ENCODE peak calls at places on chromosomes 2 and 18, in four cellular contexts. One of them, this sample, is unnamed.
A peak's percentile ranks its signal among the peaks of the same experiment; 100 is the strongest.

GRCh38 chr18:69585696-69586095 is 185.0 kb downstream of the DOK6 start:
- DNase-seq in neuronal stem cell: no peak
- DNase-seq in endothelial cell of umbilical vein: no peak
- DNase-seq in PC-9: no peak
- DNase-seq in this sample: no peak

GRCh38 chr2:118667366-118667765 is 180.1 kb downstream of the EN1 start:
- DNase-seq in neuronal stem cell: no peak
- DNase-seq in endothelial cell of umbilical vein: no peak
- DNase-seq in PC-9: no peak
- DNase-seq in this sample: peak; percentile 54

GRCh38 chr2:238171575-238172187 is 12.9 kb downstream of the ERFE start:
- DNase-seq in neuronal stem cell: no peak
- DNase-seq in endothelial cell of umbilical vein: no peak
- DNase-seq in PC-9: no peak
- DNase-seq in this sample: no peak

GRCh38 chr18:30632058-30632718 is 410.4 kb downstream of the DSC3 start:
- DNase-seq in neuronal stem cell: no peak
- DNase-seq in endothelial cell of umbilical vein: no peak
- DNase-seq in PC-9: no peak
- DNase-seq in this sample: no peak

GRCh38 chr2:161077367-161078210 is 82.6 kb upstream of the TANK start:
- DNase-seq in neuronal stem cell: no peak
- DNase-seq in endothelial cell of umbilical vein: peak; percentile 99
- DNase-seq in PC-9: no peak
- DNase-seq in this sample: peak; percentile 82

GRCh38 chr2:16077601-16078000 is 137.3 kb downstream of the MYCN start:
- DNase-seq in neuronal stem cell: no peak
- DNase-seq in endothelial cell of umbilical vein: no peak
- DNase-seq in PC-9: no peak
- DNase-seq in this sample: no peak

GRCh38 chr2:105607920-105608504 is 136.7 kb upstream of the NCK2 start:
- DNase-seq in neuronal stem cell: no peak
- DNase-seq in endothelial cell of umbilical vein: no peak
- DNase-seq in PC-9: no peak
- DNase-seq in this sample: no peak

GRCh38 chr2:201007584-201007998 is 44.1 kb upstream of the ORC2 start:
- DNase-seq in neuronal stem cell: no peak
- DNase-seq in endothelial cell of umbilical vein: no peak
- DNase-seq in PC-9: peak; percentile 16
- DNase-seq in this sample: no peak

GRCh38 chr2:99183025-99183424 is 2.0 kb downstream of the MRPL30 start:
- DNase-seq in neuronal stem cell: no peak
- DNase-seq in endothelial cell of umbilical vein: no peak
- DNase-seq in PC-9: peak; percentile 19
- DNase-seq in this sample: no peak

GRCh38 chr2:179218848-179219594 is 45.6 kb downstream of the SESTD1 start:
- DNase-seq in neuronal stem cell: peak; percentile 53
- DNase-seq in endothelial cell of umbilical vein: peak; percentile 90
- DNase-seq in PC-9: peak; percentile 71
- DNase-seq in this sample: peak; percentile 84

GRCh38 chr2:235566931-235567495 is 73.2 kb downstream of the AGAP1 start:
- DNase-seq in neuronal stem cell: no peak
- DNase-seq in endothelial cell of umbilical vein: no peak
- DNase-seq in PC-9: no peak
- DNase-seq in this sample: no peak

GRCh38 chr2:10691521-10691920 is 1.7 kb upstream of the NOL10 start:
- DNase-seq in neuronal stem cell: no peak
- DNase-seq in endothelial cell of umbilical vein: no peak
- DNase-seq in PC-9: no peak
- DNase-seq in this sample: no peak

GRCh38 chr2:9618410-9618809 is 12.4 kb downstream of the YWHAQ start:
- DNase-seq in neuronal stem cell: no peak
- DNase-seq in endothelial cell of umbilical vein: no peak
- DNase-seq in PC-9: no peak
- DNase-seq in this sample: no peak

GRCh38 chr2:174181368-174181767 is 67.0 kb downstream of the OLA1 start:
- DNase-seq in neuronal stem cell: no peak
- DNase-seq in endothelial cell of umbilical vein: no peak
- DNase-seq in PC-9: no peak
- DNase-seq in this sample: no peak

GRCh38 chr2:42071762-42072161 is 23.9 kb downstream of the PKDCC start:
- DNase-seq in neuronal stem cell: no peak
- DNase-seq in endothelial cell of umbilical vein: no peak
- DNase-seq in PC-9: no peak
- DNase-seq in this sample: no peak

GRCh38 chr2:230599854-230600253 is 112.8 kb upstream of the CAB39 start:
- DNase-seq in neuronal stem cell: no peak
- DNase-seq in endothelial cell of umbilical vein: no peak
- DNase-seq in PC-9: no peak
- DNase-seq in this sample: no peak

GRCh38 chr2:33121416-33121815 is 174.7 kb downstream of the LTBP1 start:
- DNase-seq in neuronal stem cell: no peak
- DNase-seq in endothelial cell of umbilical vein: no peak
- DNase-seq in PC-9: no peak
- DNase-seq in this sample: no peak

GRCh38 chr2:174035981-174036742 is 71.0 kb upstream of the SP3 start:
- DNase-seq in neuronal stem cell: no peak
- DNase-seq in endothelial cell of umbilical vein: peak; percentile 79
- DNase-seq in PC-9: peak; percentile 30
- DNase-seq in this sample: peak; percentile 92

GRCh38 chr2:106098081-106098480 is 96.0 kb downstream of the UXS1 start:
- DNase-seq in neuronal stem cell: no peak
- DNase-seq in endothelial cell of umbilical vein: peak; percentile 11
- DNase-seq in PC-9: no peak
- DNase-seq in this sample: peak; percentile 3

GRCh38 chr2:59112258-59112657 is 871.1 kb upstream of the FANCL start:
- DNase-seq in neuronal stem cell: no peak
- DNase-seq in endothelial cell of umbilical vein: no peak
- DNase-seq in PC-9: no peak
- DNase-seq in this sample: no peak

GRCh38 chr2:191789791-191790190 is 57.1 kb downstream of the CAVIN2 start:
- DNase-seq in neuronal stem cell: no peak
- DNase-seq in endothelial cell of umbilical vein: no peak
- DNase-seq in PC-9: no peak
- DNase-seq in this sample: no peak

GRCh38 chr2:239246723-239247122 is 154.1 kb downstream of the HDAC4 start:
- DNase-seq in neuronal stem cell: no peak
- DNase-seq in endothelial cell of umbilical vein: peak; percentile 6
- DNase-seq in PC-9: peak; percentile 75
- DNase-seq in this sample: no peak

GRCh38 chr2:12109363-12110017 is 363.1 kb downstream of the LPIN1 start:
- DNase-seq in neuronal stem cell: no peak
- DNase-seq in endothelial cell of umbilical vein: no peak
- DNase-seq in PC-9: no peak
- DNase-seq in this sample: no peak

GRCh38 chr18:47999801-48000248 is 69.4 kb upstream of the SMAD2 start:
- DNase-seq in neuronal stem cell: no peak
- DNase-seq in endothelial cell of umbilical vein: no peak
- DNase-seq in PC-9: no peak
- DNase-seq in this sample: no peak

GRCh38 chr2:231661422-231662027 is 46.8 kb upstream of the PTMA start:
- DNase-seq in neuronal stem cell: no peak
- DNase-seq in endothelial cell of umbilical vein: no peak
- DNase-seq in PC-9: no peak
- DNase-seq in this sample: no peak

GRCh38 chr2:88159955-88160415 is 10.2 kb upstream of the THNSL2 start:
- DNase-seq in neuronal stem cell: peak; percentile 51
- DNase-seq in endothelial cell of umbilical vein: peak; percentile 49
- DNase-seq in PC-9: peak; percentile 45
- DNase-seq in this sample: peak; percentile 82
- H2AFZ ChIP-seq in neuronal stem cell: no peak overlapping the region
- H2AFZ ChIP-seq in endothelial cell of umbilical vein: no peak overlapping the region
- H2AFZ ChIP-seq in PC-9: no peak overlapping the region
- H2AFZ ChIP-seq in this sample: peak overlapping the region; percentile 46

GRCh38 chr18:23133860-23134779 is 1.2 kb upstream of the CABLES1 start:
- DNase-seq in neuronal stem cell: no peak
- DNase-seq in endothelial cell of umbilical vein: no peak
- DNase-seq in PC-9: peak; percentile 71
- DNase-seq in this sample: no peak

GRCh38 chr18:23131693-23132319 is 3.5 kb upstream of the CABLES1 start:
- DNase-seq in neuronal stem cell: peak; percentile 74
- DNase-seq in endothelial cell of umbilical vein: peak; percentile 81
- DNase-seq in PC-9: no peak
- DNase-seq in this sample: peak; percentile 83

GRCh38 chr18:23127145-23127544 is 8.1 kb upstream of the CABLES1 start:
- DNase-seq in neuronal stem cell: no peak
- DNase-seq in endothelial cell of umbilical vein: no peak
- DNase-seq in PC-9: no peak
- DNase-seq in this sample: peak; percentile 31

GRCh38 chr18:23126352-23127056 is 8.8 kb upstream of the CABLES1 start:
- DNase-seq in neuronal stem cell: no peak
- DNase-seq in endothelial cell of umbilical vein: no peak
- DNase-seq in PC-9: no peak
- DNase-seq in this sample: peak; percentile 72

GRCh38 chr18:23129355-23130002 is 5.8 kb upstream of the CABLES1 start:
- DNase-seq in neuronal stem cell: no peak
- DNase-seq in endothelial cell of umbilical vein: no peak
- DNase-seq in PC-9: no peak
- DNase-seq in this sample: no peak
- H2AFZ ChIP-seq in neuronal stem cell: no peak overlapping the region
- H2AFZ ChIP-seq in endothelial cell of umbilical vein: peak overlapping the region; percentile 47
- H2AFZ ChIP-seq in PC-9: no peak overlapping the region
- H2AFZ ChIP-seq in this sample: no peak overlapping the region

DNA sequence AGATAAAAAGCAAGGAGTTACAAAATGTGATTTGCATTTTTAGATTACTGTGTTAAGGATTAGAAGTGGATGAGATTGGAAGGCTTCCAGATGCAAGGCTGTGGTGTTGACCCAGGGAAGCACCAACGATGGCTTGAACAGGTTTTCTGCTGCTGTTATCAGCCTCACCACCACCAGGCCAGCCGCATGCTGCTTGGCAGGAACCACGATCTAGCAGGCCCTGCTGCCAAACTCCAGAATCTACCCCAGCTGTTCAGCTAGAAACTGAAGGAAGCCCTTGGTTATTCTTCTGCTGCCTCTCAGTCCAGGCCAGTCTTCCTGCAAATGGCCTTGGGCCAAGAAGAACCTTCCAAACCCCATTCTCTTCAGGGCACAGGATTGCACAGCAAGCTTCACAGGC is 133.9 kb downstream of the MTCL1 start:
- DNase-seq in neuronal stem cell: no peak
- DNase-seq in endothelial cell of umbilical vein: peak; percentile 6
- DNase-seq in PC-9: no peak
- DNase-seq in this sample: no peak
- H2AFZ ChIP-seq in neuronal stem cell: no peak overlapping the region
- H2AFZ ChIP-seq in endothelial cell of umbilical vein: no peak overlapping the region
- H2AFZ ChIP-seq in PC-9: no peak overlapping the region
- H2AFZ ChIP-seq in this sample: no peak overlapping the region

GRCh38 chr2:178190938-178191910 is 3.1 kb upstream of the OSBPL6 start:
- DNase-seq in neuronal stem cell: no peak
- DNase-seq in endothelial cell of umbilical vein: no peak
- DNase-seq in PC-9: no peak
- DNase-seq in this sample: peak; percentile 19
- H2AFZ ChIP-seq in neuronal stem cell: no peak overlapping the region
- H2AFZ ChIP-seq in endothelial cell of umbilical vein: no peak overlapping the region
- H2AFZ ChIP-seq in PC-9: no peak overlapping the region
- H2AFZ ChIP-seq in this sample: no peak overlapping the region

GRCh38 chr2:227471924-227472264 is at the start of gene AGFG1:
- DNase-seq in neuronal stem cell: peak; percentile 77
- DNase-seq in endothelial cell of umbilical vein: peak; percentile 85
- DNase-seq in PC-9: peak; percentile 87
- DNase-seq in this sample: peak; percentile 79
- H2AFZ ChIP-seq in neuronal stem cell: peak within 1 kb of the TSS; percentile 87
- H2AFZ ChIP-seq in endothelial cell of umbilical vein: peak within 1 kb of the TSS; percentile 68
- H2AFZ ChIP-seq in PC-9: no peak within 1 kb of the TSS
- H2AFZ ChIP-seq in this sample: peak within 1 kb of the TSS; percentile 64

DNA sequence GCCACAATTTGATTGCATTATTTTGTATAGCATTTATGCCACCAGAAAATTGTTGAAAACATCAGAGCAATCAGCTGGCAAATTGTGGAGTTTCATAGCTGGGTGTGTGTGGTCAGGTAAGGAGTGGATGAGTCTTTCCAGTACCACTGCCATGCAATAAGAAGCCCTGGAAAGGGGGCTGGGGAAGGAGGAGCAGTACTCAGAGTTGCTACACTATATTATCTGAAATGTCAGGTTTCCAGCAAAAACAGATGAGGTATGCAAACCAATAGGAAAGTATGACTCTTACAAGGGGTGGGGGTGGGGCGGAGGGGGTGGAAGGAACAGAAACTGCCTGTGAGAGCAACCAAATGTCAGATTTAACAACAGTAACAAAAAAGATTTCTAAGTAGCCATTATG is 112.2 kb downstream of the SOS1 start:
- DNase-seq in neuronal stem cell: no peak
- DNase-seq in endothelial cell of umbilical vein: peak; percentile 17
- DNase-seq in PC-9: no peak
- DNase-seq in this sample: peak; percentile 14
- H2AFZ ChIP-seq in neuronal stem cell: no peak overlapping the region
- H2AFZ ChIP-seq in endothelial cell of umbilical vein: no peak overlapping the region
- H2AFZ ChIP-seq in PC-9: no peak overlapping the region
- H2AFZ ChIP-seq in this sample: no peak overlapping the region

GRCh38 chr18:52130621-52131020 is 209.4 kb upstream of the DCC start:
- DNase-seq in neuronal stem cell: no peak
- DNase-seq in endothelial cell of umbilical vein: no peak
- DNase-seq in PC-9: no peak
- DNase-seq in this sample: no peak
- H2AFZ ChIP-seq in neuronal stem cell: no peak overlapping the region
- H2AFZ ChIP-seq in endothelial cell of umbilical vein: no peak overlapping the region
- H2AFZ ChIP-seq in PC-9: no peak overlapping the region
- H2AFZ ChIP-seq in this sample: no peak overlapping the region

DNA sequence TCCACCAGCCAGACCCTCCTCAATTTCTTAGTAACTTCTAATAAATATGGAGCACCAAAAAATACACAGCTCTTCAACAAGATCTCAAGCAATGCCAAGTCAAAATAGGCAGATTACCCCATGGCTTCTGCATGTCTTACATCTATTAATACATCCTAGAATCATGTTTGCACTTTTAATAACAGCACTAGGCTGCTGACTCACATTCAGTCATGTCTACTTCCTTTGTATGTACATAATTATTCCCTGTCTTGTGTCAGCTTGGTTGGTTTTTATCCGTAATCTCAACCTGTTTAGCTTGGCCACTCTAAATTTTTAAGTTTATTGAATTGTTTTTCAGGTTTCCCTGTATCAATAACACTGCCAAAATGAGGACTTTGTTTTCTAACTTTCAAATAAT is 420.1 kb upstream of the ACVR2A start:
- DNase-seq in neuronal stem cell: no peak
- DNase-seq in endothelial cell of umbilical vein: no peak
- DNase-seq in PC-9: no peak
- DNase-seq in this sample: peak; percentile 5
- H2AFZ ChIP-seq in neuronal stem cell: no peak overlapping the region
- H2AFZ ChIP-seq in endothelial cell of umbilical vein: no peak overlapping the region
- H2AFZ ChIP-seq in PC-9: no peak overlapping the region
- H2AFZ ChIP-seq in this sample: no peak overlapping the region

This sample was measured in GM23248.